ENCODE peak calls at places on chromosomes 4 and X, in nine cellular contexts. One of them, this sample, is unnamed. For H3K36me3, the result is how much of the 10 kb centered on the place peaks cover.

GRCh38 chrX:37684426-37684825 is 1.2 kb upstream of the XK start:
- DNase-seq in transverse colon: no peak
- DNase-seq in HCT116: no peak
- DNase-seq in tibial artery: no peak
- DNase-seq in astrocyte: no peak
- DNase-seq in tibial nerve: no peak
- DNase-seq in right lobe of liver: no peak
- DNase-seq in lower lobe of right lung: no peak
- DNase-seq in cardiac muscle cell: no peak
- DNase-seq in this sample: no peak

GRCh38 chrX:128975716-128976115 is 547.6 kb downstream of the SMARCA1 start:
- DNase-seq in transverse colon: peak
- DNase-seq in right lobe of liver: no peak
- DNase-seq in tibial artery: no peak
- DNase-seq in HCT116: no peak
- DNase-seq in astrocyte: no peak
- DNase-seq in cardiac muscle cell: peak
- DNase-seq in tibial nerve: peak
- DNase-seq in lower lobe of right lung: no peak
- DNase-seq in this sample: no peak

GRCh38 chr4:159374749-159375535 is 272.1 kb downstream of the RAPGEF2 start:
- DNase-seq in lower lobe of right lung: no peak
- DNase-seq in transverse colon: no peak
- DNase-seq in right lobe of liver: no peak
- DNase-seq in cardiac muscle cell: peak
- DNase-seq in astrocyte: peak
- DNase-seq in HCT116: no peak
- DNase-seq in tibial nerve: no peak
- DNase-seq in tibial artery: no peak
- DNase-seq in this sample: peak

GRCh38 chr4:168437192-168437938 is 42.9 kb downstream of the DDX60L start:
- DNase-seq in HCT116: no peak
- DNase-seq in lower lobe of right lung: no peak
- DNase-seq in cardiac muscle cell: no peak
- DNase-seq in tibial nerve: no peak
- DNase-seq in right lobe of liver: no peak
- DNase-seq in tibial artery: no peak
- DNase-seq in astrocyte: no peak
- DNase-seq in transverse colon: no peak
- DNase-seq in this sample: no peak

GRCh38 chr4:121711263-121712000 is 14.7 kb upstream of the ANXA5 start:
- DNase-seq in transverse colon: peak
- DNase-seq in lower lobe of right lung: peak
- DNase-seq in HCT116: peak
- DNase-seq in right lobe of liver: peak
- DNase-seq in cardiac muscle cell: peak
- DNase-seq in astrocyte: peak
- DNase-seq in tibial artery: peak
- DNase-seq in tibial nerve: peak
- DNase-seq in this sample: peak

GRCh38 chr4:89303989-89304388 is 3.6 kb downstream of the GPRIN3 start:
- DNase-seq in astrocyte: no peak
- DNase-seq in tibial nerve: no peak
- DNase-seq in lower lobe of right lung: no peak
- DNase-seq in tibial artery: no peak
- DNase-seq in transverse colon: no peak
- DNase-seq in right lobe of liver: no peak
- DNase-seq in cardiac muscle cell: no peak
- DNase-seq in HCT116: no peak
- DNase-seq in this sample: no peak

GRCh38 chr4:108519208-108519833 is 101.1 kb upstream of the RPL34 start:
- DNase-seq in right lobe of liver: no peak
- DNase-seq in cardiac muscle cell: no peak
- DNase-seq in tibial nerve: no peak
- DNase-seq in astrocyte: no peak
- DNase-seq in HCT116: no peak
- DNase-seq in transverse colon: no peak
- DNase-seq in lower lobe of right lung: no peak
- DNase-seq in tibial artery: no peak
- DNase-seq in this sample: no peak

GRCh38 chrX:48939417-48940228 is 17.8 kb downstream of the OTUD5 start:
- DNase-seq in tibial nerve: no peak
- DNase-seq in transverse colon: peak
- DNase-seq in right lobe of liver: no peak
- DNase-seq in cardiac muscle cell: no peak
- DNase-seq in lower lobe of right lung: no peak
- DNase-seq in astrocyte: no peak
- DNase-seq in HCT116: no peak
- DNase-seq in tibial artery: no peak
- DNase-seq in this sample: no peak

GRCh38 chrX:145953628-145954027 is 136.0 kb downstream of the SLITRK2 start:
- DNase-seq in right lobe of liver: no peak
- DNase-seq in cardiac muscle cell: no peak
- DNase-seq in lower lobe of right lung: no peak
- DNase-seq in astrocyte: no peak
- DNase-seq in HCT116: no peak
- DNase-seq in tibial nerve: no peak
- DNase-seq in tibial artery: no peak
- DNase-seq in transverse colon: no peak
- DNase-seq in this sample: no peak

GRCh38 chrX:17944833-17945497 is 83.9 kb upstream of the RAI2 start:
- DNase-seq in tibial nerve: peak
- DNase-seq in tibial artery: no peak
- DNase-seq in HCT116: no peak
- DNase-seq in right lobe of liver: no peak
- DNase-seq in astrocyte: no peak
- DNase-seq in transverse colon: no peak
- DNase-seq in cardiac muscle cell: no peak
- DNase-seq in lower lobe of right lung: no peak
- DNase-seq in this sample: no peak

GRCh38 chr4:146795721-146796120 is 149.9 kb downstream of the TTC29 start:
- DNase-seq in astrocyte: no peak
- DNase-seq in right lobe of liver: no peak
- DNase-seq in cardiac muscle cell: no peak
- DNase-seq in HCT116: no peak
- DNase-seq in tibial nerve: no peak
- DNase-seq in transverse colon: no peak
- DNase-seq in lower lobe of right lung: no peak
- DNase-seq in tibial artery: no peak
- DNase-seq in this sample: no peak

GRCh38 chrX:68699960-68700746 is 52.7 kb downstream of the STARD8 start:
- DNase-seq in tibial artery: peak
- DNase-seq in HCT116: no peak
- DNase-seq in cardiac muscle cell: peak
- DNase-seq in tibial nerve: no peak
- DNase-seq in astrocyte: peak
- DNase-seq in transverse colon: no peak
- DNase-seq in lower lobe of right lung: no peak
- DNase-seq in right lobe of liver: no peak
- DNase-seq in this sample: no peak

GRCh38 chr4:3493720-3494492 is 30.8 kb downstream of the DOK7 start:
- DNase-seq in lower lobe of right lung: no peak
- DNase-seq in cardiac muscle cell: no peak
- DNase-seq in tibial artery: no peak
- DNase-seq in right lobe of liver: no peak
- DNase-seq in HCT116: no peak
- DNase-seq in astrocyte: no peak
- DNase-seq in tibial nerve: no peak
- DNase-seq in transverse colon: no peak
- DNase-seq in this sample: no peak

GRCh38 chr4:79358438-79358837 is 32.6 kb upstream of the NAA11 start:
- DNase-seq in transverse colon: no peak
- DNase-seq in right lobe of liver: no peak
- DNase-seq in cardiac muscle cell: no peak
- DNase-seq in tibial artery: no peak
- DNase-seq in lower lobe of right lung: no peak
- DNase-seq in astrocyte: no peak
- DNase-seq in HCT116: no peak
- DNase-seq in tibial nerve: no peak
- DNase-seq in this sample: no peak

GRCh38 chrX:40652664-40653063 is 5.3 kb upstream of the CXorf38 start:
- DNase-seq in cardiac muscle cell: no peak
- DNase-seq in right lobe of liver: no peak
- DNase-seq in tibial nerve: no peak
- DNase-seq in astrocyte: no peak
- DNase-seq in tibial artery: no peak
- DNase-seq in transverse colon: no peak
- DNase-seq in HCT116: no peak
- DNase-seq in lower lobe of right lung: no peak
- DNase-seq in this sample: no peak
- H3K36me3 ChIP-seq in cardiac muscle cell: under half
- H3K36me3 ChIP-seq in right lobe of liver: under half
- H3K36me3 ChIP-seq in tibial nerve: under half
- H3K36me3 ChIP-seq in astrocyte: under half
- H3K36me3 ChIP-seq in tibial artery: under half
- H3K36me3 ChIP-seq in transverse colon: under half
- H3K36me3 ChIP-seq in HCT116: under half
- H3K36me3 ChIP-seq in lower lobe of right lung: under half
- H3K36me3 ChIP-seq in this sample: under half

GRCh38 chr4:123856689-123857545 is 460.3 kb downstream of the SPRY1 start:
- DNase-seq in astrocyte: peak
- DNase-seq in cardiac muscle cell: peak
- DNase-seq in tibial artery: peak
- DNase-seq in lower lobe of right lung: no peak
- DNase-seq in HCT116: no peak
- DNase-seq in tibial nerve: peak
- DNase-seq in right lobe of liver: no peak
- DNase-seq in transverse colon: peak
- DNase-seq in this sample: no peak
- TF ChIP-seq CTCF in astrocyte: peak
- TF ChIP-seq CTCF in cardiac muscle cell: peak
- TF ChIP-seq CTCF in tibial artery: no peak
- TF ChIP-seq CTCF in lower lobe of right lung: peak
- TF ChIP-seq CTCF in HCT116: no peak
- TF ChIP-seq CTCF in tibial nerve: no peak
- TF ChIP-seq CTCF in right lobe of liver: no peak
- TF ChIP-seq CTCF in transverse colon: peak
- TF ChIP-seq CTCF in this sample: peak

DNA sequence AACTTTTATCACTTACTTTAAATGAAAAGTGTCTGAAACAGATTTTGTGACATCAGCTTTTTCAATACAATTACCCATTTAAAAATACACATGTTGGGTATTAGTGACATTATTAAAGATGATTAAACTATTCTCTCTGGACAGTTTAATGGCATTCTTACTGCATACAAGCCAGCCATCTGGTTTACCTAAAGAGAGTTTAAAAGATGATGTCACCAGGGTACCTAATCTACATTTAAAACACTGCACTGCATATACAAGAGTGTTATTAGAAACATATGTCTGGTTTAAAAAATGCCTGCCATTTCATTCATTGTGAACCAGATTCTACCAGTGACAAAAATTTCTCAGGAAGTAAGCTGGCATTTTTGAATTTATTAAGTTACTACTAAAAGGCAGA is 919.1 kb downstream of the ADGRL3 start:
- DNase-seq in HCT116: no peak
- DNase-seq in right lobe of liver: no peak
- DNase-seq in tibial artery: no peak
- DNase-seq in lower lobe of right lung: no peak
- DNase-seq in astrocyte: no peak
- DNase-seq in transverse colon: no peak
- DNase-seq in cardiac muscle cell: no peak
- DNase-seq in tibial nerve: no peak
- DNase-seq in this sample: no peak
- H3K4me3 ChIP-seq in HCT116: no peak
- H3K4me3 ChIP-seq in right lobe of liver: no peak
- H3K4me3 ChIP-seq in tibial artery: no peak
- H3K4me3 ChIP-seq in lower lobe of right lung: no peak
- H3K4me3 ChIP-seq in astrocyte: no peak
- H3K4me3 ChIP-seq in transverse colon: no peak
- H3K4me3 ChIP-seq in cardiac muscle cell: no peak
- H3K4me3 ChIP-seq in tibial nerve: no peak
- H3K4me3 ChIP-seq in this sample: no peak

GRCh38 chr4:147233-147632 is 22.9 kb downstream of the ZNF718 start:
- DNase-seq in tibial artery: no peak
- DNase-seq in HCT116: no peak
- DNase-seq in lower lobe of right lung: no peak
- DNase-seq in tibial nerve: no peak
- DNase-seq in right lobe of liver: no peak
- DNase-seq in transverse colon: no peak
- DNase-seq in cardiac muscle cell: no peak
- DNase-seq in astrocyte: no peak
- DNase-seq in this sample: no peak

DNA sequence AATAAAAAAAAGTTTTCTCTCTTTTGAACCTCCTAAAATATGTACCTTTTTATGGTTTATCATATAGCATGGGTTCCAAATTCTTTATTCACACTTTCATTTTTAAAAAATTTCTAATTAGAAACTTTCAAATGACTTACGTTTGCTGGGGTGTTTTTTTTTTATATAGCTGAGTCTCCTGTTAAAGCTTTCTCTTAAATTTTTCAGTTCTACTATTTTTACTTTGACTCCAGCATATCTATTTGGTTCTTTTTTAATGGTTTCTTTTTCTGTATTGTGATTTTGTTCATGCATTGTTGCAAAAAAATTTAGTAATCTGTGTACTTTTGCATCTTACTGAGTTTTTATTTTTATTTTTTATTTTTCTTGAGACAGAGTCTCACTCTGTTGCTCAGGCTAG is 22.3 kb downstream of the ZNF718 start:
- DNase-seq in right lobe of liver: no peak
- DNase-seq in cardiac muscle cell: no peak
- DNase-seq in lower lobe of right lung: no peak
- DNase-seq in transverse colon: no peak
- DNase-seq in tibial nerve: no peak
- DNase-seq in HCT116: no peak
- DNase-seq in tibial artery: no peak
- DNase-seq in astrocyte: no peak
- DNase-seq in this sample: no peak
- H3K36me3 ChIP-seq in right lobe of liver: under half
- H3K36me3 ChIP-seq in cardiac muscle cell: under half
- H3K36me3 ChIP-seq in lower lobe of right lung: under half
- H3K36me3 ChIP-seq in transverse colon: under half
- H3K36me3 ChIP-seq in tibial nerve: under half
- H3K36me3 ChIP-seq in HCT116: under half
- H3K36me3 ChIP-seq in tibial artery: half or more
- H3K36me3 ChIP-seq in astrocyte: under half
- H3K36me3 ChIP-seq in this sample: under half